ENCODE peak calls at places on chromosome 10, in seven cellular contexts. R is astrocyte of the spinal cord, W is kidney epithelial cell, V is brain microvascular endothelial cell, X is coronary artery, A is AG04450, N is astrocyte of the cerebellum. G is an unnamed sample.

GRCh38 chr10:92695679-92696605 is 6.2 kb downstream of the HHEX start:
- DNase-seq in N (no peak), R (peak), W (no peak), V (peak), A (no peak), X (no peak), G (no peak)

GRCh38 chr10:88880287-88881094 is 446 bp downstream of the STAMBPL1 start:
- DNase-seq in X (peak), R (peak), W (peak), A (no peak), V (peak), N (peak), G (no peak)

GRCh38 chr10:30365278-30365677 is 16.2 kb upstream of the MTPAP start:
- DNase-seq in A (no peak), V (no peak), W (no peak), N (no peak), X (no peak), R (no peak), G (no peak)

GRCh38 chr10:89550509-89550908 is 15.1 kb upstream of the SLC16A12 start:
- DNase-seq in N (no peak), A (no peak), V (peak), W (no peak), X (no peak), R (no peak), G (no peak)

GRCh38 chr10:3031490-3031889 is 35.9 kb upstream of the PFKP start:
- DNase-seq in A (no peak), R (no peak), V (no peak), X (no peak), N (no peak), W (no peak), G (no peak)

GRCh38 chr10:51860257-51860656 is 160.9 kb upstream of the CSTF2T start:
- DNase-seq in V (peak), R (peak), A (no peak), X (peak), N (peak), W (no peak), G (no peak)

GRCh38 chr10:14812271-14812670 is 25.6 kb downstream of the CDNF start:
- DNase-seq in N (no peak), X (no peak), A (no peak), R (no peak), W (no peak), V (no peak), G (no peak)

GRCh38 chr10:88874271-88874670 is 5.8 kb upstream of the STAMBPL1 start:
- DNase-seq in X (no peak), N (no peak), A (no peak), W (no peak), V (no peak), R (no peak), G (no peak)

GRCh38 chr10:75294518-75294865 is 58.7 kb upstream of the COMTD1 start:
- DNase-seq in N (no peak), A (no peak), X (no peak), W (no peak), V (no peak), R (no peak), G (no peak)

GRCh38 chr10:91575044-91575610 is 57.7 kb downstream of the PPP1R3C start:
- DNase-seq in X (no peak), A (no peak), N (no peak), V (no peak), W (no peak), R (no peak), G (no peak)

GRCh38 chr10:69119896-69120295 is 4.1 kb upstream of the VPS26A start:
- DNase-seq in X (no peak), W (no peak), A (no peak), N (no peak), V (no peak), R (no peak), G (no peak)

GRCh38 chr10:75782463-75783248 is 351.2 kb downstream of the LRMDA start:
- DNase-seq in W (no peak), X (no peak), R (no peak), A (no peak), N (no peak), V (no peak), G (no peak)

GRCh38 chr10:113005380-113005779 is 55.3 kb downstream of the TCF7L2 start:
- DNase-seq in A (no peak), W (no peak), X (no peak), R (no peak), V (no peak), N (no peak), G (no peak)

GRCh38 chr10:113297226-113297625 is 255.6 kb upstream of the HABP2 start:
- DNase-seq in X (no peak), V (peak), R (peak), N (no peak), A (no peak), W (peak), G (no peak)

GRCh38 chr10:106795619-106796018 is 368.9 kb downstream of the SORCS1 start:
- DNase-seq in N (no peak), W (no peak), R (no peak), A (no peak), X (no peak), V (no peak), G (no peak)
- TF ChIP-seq CTCF in N (peak), W (peak), R (no peak), A (no peak), X (no peak), V (peak), G (no peak)

GRCh38 chr10:1609596-1609995 is 127.7 kb downstream of the ADARB2 start:
- DNase-seq in W (no peak), R (no peak), X (no peak), A (no peak), N (no peak), V (no peak), G (no peak)

GRCh38 chr10:1605999-1606940 is 131.1 kb downstream of the ADARB2 start:
- DNase-seq in A (no peak), X (no peak), N (no peak), R (no peak), W (no peak), V (no peak), G (no peak)

GRCh38 chr10:1609038-1609411 is 128.3 kb downstream of the ADARB2 start:
- DNase-seq in V (no peak), R (no peak), X (no peak), W (no peak), N (no peak), A (no peak), G (no peak)

GRCh38 chr10:1607466-1607865 is 129.9 kb downstream of the ADARB2 start:
- DNase-seq in X (no peak), W (no peak), V (no peak), N (no peak), R (no peak), A (no peak), G (no peak)

GRCh38 chr10:1608408-1609037 is 128.8 kb downstream of the ADARB2 start:
- DNase-seq in A (no peak), X (no peak), R (no peak), N (no peak), W (no peak), V (no peak), G (no peak)
- H3K4me3 ChIP-seq in A (no peak), X (peak), R (no peak), N (no peak), W (no peak), V (no peak), G (no peak)

GRCh38 chr10:7532723-7533498 is 122.1 kb upstream of the SFMBT2 start:
- DNase-seq in A (no peak), W (no peak), N (no peak), R (no peak), V (no peak), X (no peak), G (no peak)

GRCh38 chr10:7525314-7526016 is 114.6 kb upstream of the SFMBT2 start:
- DNase-seq in N (peak), V (peak), A (peak), W (no peak), R (peak), X (no peak), G (peak)

GRCh38 chr10:7526017-7526400 is 115.2 kb upstream of the SFMBT2 start:
- DNase-seq in X (no peak), R (no peak), N (no peak), V (no peak), A (no peak), W (no peak), G (no peak)

GRCh38 chr10:7527468-7527867 is 116.6 kb upstream of the SFMBT2 start:
- DNase-seq in N (no peak), X (no peak), R (no peak), A (no peak), W (no peak), V (no peak), G (no peak)

GRCh38 chr10:7529638-7530037 is 118.8 kb upstream of the SFMBT2 start:
- DNase-seq in V (no peak), W (no peak), R (no peak), A (no peak), X (no peak), N (no peak), G (no peak)
- TF ChIP-seq CTCF in V (peak), W (peak), R (peak), A (no peak), X (no peak), N (no peak), G (no peak)

GRCh38 chr10:122164028-122164601 is 107.0 kb upstream of the BTBD16 start:
- DNase-seq in A (no peak), V (no peak), W (no peak), X (no peak), R (peak), N (no peak), G (no peak)
- H3K4me3 ChIP-seq in A (peak), V (peak), W (peak), X (peak), R (peak), N (peak), G (peak)

GRCh38 chr10:46197050-46197449 is 89.7 kb upstream of the ANTXRL start:
- DNase-seq in W (no peak), N (no peak), R (no peak), V (no peak), X (no peak), A (no peak), G (no peak)

GRCh38 chr10:46198516-46198915 is 88.3 kb upstream of the ANTXRL start:
- DNase-seq in W (no peak), V (peak), A (no peak), X (no peak), R (no peak), N (no peak), G (no peak)
- TF ChIP-seq CTCF in W (no peak), V (no peak), A (no peak), X (no peak), R (no peak), N (no peak), G (no peak)

GRCh38 chr10:101224060-101224909 is 5.0 kb downstream of the LBX1 start:
- DNase-seq in W (no peak), V (no peak), A (no peak), R (no peak), X (no peak), N (no peak), G (no peak)
- H3K4me3 ChIP-seq in W (no peak), V (no peak), A (no peak), R (no peak), X (peak), N (no peak), G (no peak)

DNA sequence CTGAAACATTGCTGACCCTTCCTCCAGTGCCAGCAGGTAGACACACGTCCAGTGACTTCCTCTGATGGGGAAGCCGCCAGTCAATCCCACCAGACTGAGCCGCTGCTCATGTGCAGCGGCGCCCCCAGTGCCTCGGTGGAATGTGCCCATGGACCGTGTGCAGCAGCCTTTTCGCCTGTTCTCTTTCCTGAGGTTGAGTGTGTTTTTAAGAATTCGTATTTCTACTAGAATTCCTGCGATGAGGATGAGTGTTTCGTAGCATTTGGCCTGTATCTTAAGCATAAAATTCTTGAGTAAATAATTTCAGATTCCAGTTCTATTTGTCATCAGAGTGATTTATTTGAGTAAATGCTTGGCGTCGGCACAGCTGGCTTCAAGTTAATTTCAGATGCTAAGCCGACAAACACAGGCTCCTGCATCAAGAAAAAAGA is 35.4 kb downstream of the BNIP3 start:
- DNase-seq in X (peak), V (peak), A (peak), N (peak), W (peak), R (peak), G (peak)
- TF ChIP-seq CTCF in X (no peak), V (peak), A (no peak), N (no peak), W (no peak), R (no peak), G (no peak)

G was measured in HFF-Myc.